ENCODE peak calls at places on chromosome 14, in five cellular contexts. Z is HEK293T, O is nephron progenitor cell, N is hippocampal formation, H is NCI-H460. D is an unnamed sample.

GRCh38 chr14:79602742-79603141 is 608.6 kb downstream of the DIO2 start:
- DNase-seq in Z (no peak), O (no peak), N (no peak), H (no peak), D (no peak)

GRCh38 chr14:73785336-73785833 is 66.2 kb upstream of the PTGR2 start:
- DNase-seq in Z (peak), O (peak), N (no peak), H (peak), D (no peak)

GRCh38 chr14:31902002-31902401 is 175.1 kb upstream of the ARHGAP5 start:
- DNase-seq in Z (no peak), O (no peak), N (no peak), H (no peak), D (no peak)

GRCh38 chr14:51884086-51884927 is 23.9 kb downstream of the GNG2 start:
- DNase-seq in Z (no peak), O (no peak), N (no peak), H (no peak), D (no peak)

GRCh38 chr14:104315169-104315568 is 176.8 kb downstream of the KIF26A start:
- DNase-seq in Z (no peak), O (no peak), N (no peak), H (no peak), D (no peak)

GRCh38 chr14:45679852-45680251 is 426.9 kb upstream of the MIS18BP1 start:
- DNase-seq in Z (no peak), O (no peak), N (no peak), H (peak), D (no peak)

GRCh38 chr14:58082491-58083098 is 69.4 kb downstream of the ARMH4 start:
- DNase-seq in Z (no peak), O (no peak), N (no peak), H (peak), D (no peak)

GRCh38 chr14:69574266-69574953 is at the start of gene CCDC177:
- DNase-seq in Z (peak), O (peak), N (peak), H (peak), D (no peak)

GRCh38 chr14:57749267-57749666 is 116.6 kb downstream of the SLC35F4 start:
- DNase-seq in Z (no peak), O (no peak), N (no peak), H (no peak), D (no peak)

GRCh38 chr14:52060080-52060479 is 8.8 kb downstream of the NID2 start:
- DNase-seq in Z (no peak), O (no peak), N (no peak), H (no peak), D (no peak)

GRCh38 chr14:86364634-86365033 is 834.7 kb downstream of the FLRT2 start:
- DNase-seq in Z (no peak), O (no peak), N (no peak), H (no peak), D (no peak)

GRCh38 chr14:59464651-59465569 is at the start of gene GPR135:
- DNase-seq in Z (no peak), O (peak), N (peak), H (no peak), D (no peak)

GRCh38 chr14:101508196-101508947 is 52.9 kb upstream of the DIO3 start:
- DNase-seq in Z (no peak), O (no peak), N (no peak), H (no peak), D (no peak)

GRCh38 chr14:68539311-68539737 is 253.5 kb downstream of the ZFP36L1 start:
- DNase-seq in Z (no peak), O (no peak), N (peak), H (no peak), D (no peak)

GRCh38 chr14:95157987-95158712 is 821 bp upstream of the DICER1 start:
- DNase-seq in Z (peak), O (no peak), N (no peak), H (peak), D (no peak)

GRCh38 chr14:73457050-73457934 is 1.1 kb downstream of the NUMB start:
- DNase-seq in Z (no peak), O (no peak), N (peak), H (no peak), D (no peak)

GRCh38 chr14:35932659-35933159 is 106.6 kb downstream of the BRMS1L start:
- DNase-seq in Z (no peak), O (no peak), N (no peak), H (no peak), D (no peak)

GRCh38 chr14:91284791-91285548 is 40.5 kb upstream of the GPR68 start:
- DNase-seq in Z (peak), O (no peak), N (no peak), H (no peak), D (no peak)

GRCh38 chr14:38207342-38207741 is 362 bp upstream of the SSTR1 start:
- DNase-seq in Z (no peak), O (no peak), N (no peak), H (no peak), D (no peak)

GRCh38 chr14:30443368-30444007 is 115.5 kb upstream of the G2E3 start:
- DNase-seq in Z (peak), O (no peak), N (no peak), H (peak), D (peak)

GRCh38 chr14:61925732-61926445 is 163.7 kb downstream of the SNAPC1 start:
- DNase-seq in Z (no peak), O (no peak), N (no peak), H (no peak), D (no peak)

GRCh38 chr14:95085321-95085720 is 72.0 kb downstream of the DICER1 start:
- DNase-seq in Z (no peak), O (no peak), N (no peak), H (no peak), D (no peak)

GRCh38 chr14:103562135-103562384 is 397 bp downstream of the BAG5 start:
- DNase-seq in Z (no peak), O (no peak), N (no peak), H (no peak), D (no peak)

GRCh38 chr14:102164241-102164641 is 24.5 kb downstream of the WDR20 start:
- DNase-seq in Z (no peak), O (no peak), N (no peak), H (no peak), D (no peak)

GRCh38 chr14:81162941-81163340 is 57.8 kb downstream of the GTF2A1 start:
- DNase-seq in Z (no peak), O (no peak), N (no peak), H (no peak), D (no peak)

GRCh38 chr14:100142073-100143040 is 17.1 kb downstream of the DEGS2 start:
- DNase-seq in Z (no peak), O (no peak), N (no peak), H (no peak), D (no peak)

GRCh38 chr14:75063013-75063412 is 811 bp downstream of the ACYP1 start:
- DNase-seq in Z (no peak), O (no peak), N (no peak), H (no peak), D (no peak)

GRCh38 chr14:32657081-32657480 is 281.6 kb upstream of the NPAS3 start:
- DNase-seq in Z (no peak), O (no peak), N (no peak), H (peak), D (no peak)

GRCh38 chr14:71372411-71372838 is 465.2 kb downstream of the PCNX1 start:
- DNase-seq in Z (no peak), O (no peak), N (no peak), H (peak), D (no peak)

GRCh38 chr14:98955036-98955740 is 316.8 kb downstream of the BCL11B start:
- DNase-seq in Z (no peak), O (no peak), N (no peak), H (no peak), D (no peak)

GRCh38 chr14:98182385-98183055 is 1089.5 kb downstream of the BCL11B start:
- DNase-seq in Z (no peak), O (no peak), N (no peak), H (no peak), D (no peak)

GRCh38 chr14:99274346-99275221 is 2.6 kb upstream of the BCL11B start:
- DNase-seq in Z (peak), O (peak), N (peak), H (peak), D (peak)

GRCh38 chr14:27090716-27091115 is 492.9 kb upstream of the NOVA1 start:
- DNase-seq in Z (no peak), O (no peak), N (no peak), H (no peak), D (no peak)

GRCh38 chr14:20302042-20302761 is 3.5 kb downstream of the TTC5 start:
- DNase-seq in Z (no peak), O (no peak), N (no peak), H (peak), D (no peak)

GRCh38 chr14:74404435-74404834 is 21.6 kb downstream of the SYNDIG1L start:
- DNase-seq in Z (no peak), O (no peak), N (no peak), H (no peak), D (no peak)

GRCh38 chr14:57390806-57391562 is 598 bp downstream of the NAA30 start:
- DNase-seq in Z (peak), O (peak), N (peak), H (no peak), D (no peak)